ENCODE peak calls at places on chromosomes 13 and 19, in four cellular contexts. K, O, N and U are unnamed samples.

GRCh38 chr13:38350114-38350617 is 515 bp downstream of the UFM1 start:
- DNase-seq in K (peak; percentile 30), O (peak; percentile 60), N (peak; percentile 63), U (peak; percentile 68)

GRCh38 chr13:45108716-45109706 is 11.3 kb upstream of the GTF2F2 start:
- DNase-seq in K (no peak), O (no peak), N (no peak), U (no peak)

GRCh38 chr13:20814224-20814910 is 40.6 kb upstream of the EEF1AKMT1 start:
- DNase-seq in K (no peak), O (peak; percentile 81), N (peak; percentile 40), U (peak; percentile 94)

GRCh38 chr19:55694656-55695491 is 19.8 kb downstream of the EPN1 start:
- DNase-seq in K (no peak), O (peak; percentile 11), N (no peak), U (no peak)

GRCh38 chr19:55460670-55461258 is 678 bp downstream of the ISOC2 start:
- DNase-seq in K (peak; percentile 40), O (peak; percentile 86), N (peak; percentile 93), U (peak; percentile 87)

GRCh38 chr13:35804901-35805300 is 326.3 kb downstream of the DCLK1 start:
- DNase-seq in K (no peak), O (no peak), N (no peak), U (no peak)

GRCh38 chr13:114029866-114030625 is 56.2 kb upstream of the C13orf46 start:
- DNase-seq in K (no peak), O (no peak), N (no peak), U (no peak)

GRCh38 chr19:3459322-3459881 is 20.9 kb downstream of the SMIM24 start:
- DNase-seq in K (no peak), O (peak; percentile 91), N (peak; percentile 95), U (peak; percentile 94)

GRCh38 chr13:23813635-23814034 is 75.6 kb downstream of the MIPEP start:
- DNase-seq in K (no peak), O (no peak), N (no peak), U (no peak)

GRCh38 chr19:28504727-28505126 is 708.2 kb downstream of the UQCRFS1 start:
- DNase-seq in K (no peak), O (no peak), N (peak; percentile 27), U (no peak)

GRCh38 chr19:18029617-18030338 is 21.8 kb downstream of the ARRDC2 start:
- DNase-seq in K (no peak), O (no peak), N (no peak), U (peak; percentile 70)

GRCh38 chr13:50033696-50034095 is 18.5 kb downstream of the KCNRG start:
- DNase-seq in K (no peak), O (no peak), N (no peak), U (no peak)

GRCh38 chr13:109159650-109160309 is 530.4 kb downstream of the MYO16 start:
- DNase-seq in K (no peak), O (no peak), N (no peak), U (no peak)

GRCh38 chr19:15294591-15294990 is 37.7 kb downstream of the BRD4 start:
- DNase-seq in K (no peak), O (peak; percentile 66), N (no peak), U (no peak)

GRCh38 chr13:102344410-102344809 is 57.4 kb downstream of the FGF14 start:
- DNase-seq in K (no peak), O (no peak), N (no peak), U (no peak)

GRCh38 chr13:71021810-71022422 is 845.1 kb downstream of the DACH1 start:
- DNase-seq in K (no peak), O (no peak), N (no peak), U (no peak)

GRCh38 chr13:30576528-30576927 is 41.2 kb upstream of the USPL1 start:
- DNase-seq in K (peak; percentile 14), O (no peak), N (no peak), U (no peak)

GRCh38 chr13:36673352-36673751 is 468 bp upstream of the SERTM1 start:
- DNase-seq in K (no peak), O (no peak), N (no peak), U (no peak)

GRCh38 chr13:106383791-106384190 is 151.7 kb downstream of the EFNB2 start:
- DNase-seq in K (no peak), O (no peak), N (no peak), U (no peak)

GRCh38 chr19:19554074-19555023 is 16.3 kb downstream of the CILP2 start:
- DNase-seq in K (peak; percentile 26), O (peak; percentile 48), N (peak; percentile 73), U (no peak)

GRCh38 chr13:30862707-30863106 is 43.4 kb upstream of the MEDAG start:
- DNase-seq in K (no peak), O (peak; percentile 46), N (peak; percentile 42), U (no peak)

GRCh38 chr19:6740589-6741348 is 1.3 kb downstream of the TRIP10 start:
- DNase-seq in K (peak; percentile 18), O (peak; percentile 70), N (peak; percentile 62), U (peak; percentile 68)

GRCh38 chr13:108755084-108755483 is 125.7 kb downstream of the MYO16 start:
- DNase-seq in K (no peak), O (no peak), N (no peak), U (no peak)

GRCh38 chr13:24075137-24075975 is 85.2 kb upstream of the SPATA13 start:
- DNase-seq in K (no peak), O (no peak), N (no peak), U (no peak)

GRCh38 chr13:33318037-33318436 is 32.5 kb upstream of the STARD13 start:
- DNase-seq in K (no peak), O (no peak), N (no peak), U (no peak)

GRCh38 chr19:45753548-45753947 is 15.5 kb downstream of the SIX5 start:
- DNase-seq in K (no peak), O (no peak), N (peak; percentile 84), U (no peak)

GRCh38 chr19:51366999-51367564 is 894 bp upstream of the ETFB start:
- DNase-seq in K (peak; percentile 27), O (peak; percentile 41), N (no peak), U (peak; percentile 63)

GRCh38 chr13:84121456-84121855 is 239.2 kb upstream of the SLITRK1 start:
- DNase-seq in K (no peak), O (no peak), N (no peak), U (no peak)

GRCh38 chr13:113058129-113058987 is 47.2 kb upstream of the F7 start:
- DNase-seq in K (no peak), O (no peak), N (no peak), U (no peak)

GRCh38 chr13:42760949-42761348 is 20.4 kb upstream of the FAM216B start:
- DNase-seq in K (no peak), O (no peak), N (no peak), U (no peak)

GRCh38 chr13:113321546-113321945 is 24.5 kb downstream of the LAMP1 start:
- DNase-seq in K (no peak), O (no peak), N (no peak), U (no peak)

GRCh38 chr13:113562085-113562749 is 22.3 kb upstream of the TFDP1 start:
- DNase-seq in K (no peak), O (peak; percentile 52), N (peak; percentile 86), U (peak; percentile 62)

GRCh38 chr13:95156208-95156607 is 145.0 kb downstream of the ABCC4 start:
- DNase-seq in K (no peak), O (no peak), N (no peak), U (no peak)

GRCh38 chr13:48403151-48403631 is 9.7 kb downstream of the LPAR6 start:
- DNase-seq in K (no peak), O (no peak), N (no peak), U (no peak)

GRCh38 chr13:48400820-48401219 is 12.1 kb downstream of the LPAR6 start:
- DNase-seq in K (no peak), O (no peak), N (no peak), U (no peak)

GRCh38 chr13:48400090-48400694 is 12.7 kb downstream of the LPAR6 start:
- DNase-seq in K (no peak), O (no peak), N (no peak), U (no peak)

GRCh38 chr13:48402325-48402962 is 10.5 kb downstream of the LPAR6 start:
- DNase-seq in K (no peak), O (no peak), N (no peak), U (no peak)

DNA sequence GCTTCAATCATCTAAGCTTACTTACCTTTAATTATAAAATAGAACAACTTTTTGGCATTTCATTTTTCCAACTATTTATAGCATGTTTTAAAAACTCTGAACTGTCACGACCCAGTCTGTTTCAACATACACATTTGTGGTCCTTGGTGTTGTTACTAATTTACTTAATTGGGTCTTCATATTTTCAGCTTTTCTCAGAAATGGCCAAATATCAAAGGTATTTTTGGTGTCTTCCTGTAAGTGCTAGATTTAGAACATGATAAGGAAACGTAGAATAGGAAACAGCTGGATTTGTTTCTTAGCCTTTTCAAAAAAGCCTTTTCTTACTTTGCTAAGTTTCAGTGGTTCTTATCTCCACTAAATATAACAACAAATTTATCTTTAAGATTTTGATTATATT is 11.4 kb downstream of the LPAR6 start:
- DNase-seq in K (no peak), O (no peak), N (no peak), U (no peak)
- H3K4me1 ChIP-seq in K (peaks cover 64% of the 10 kb centered on the region), O (peaks cover 68% of the 10 kb centered on the region), N (no peaks in the 10 kb centered on the region), U (peaks cover 45% of the 10 kb centered on the region)

GRCh38 chr19:58372311-58373133 is 8.3 kb downstream of the ZNF837 start:
- DNase-seq in K (no peak), O (peak; percentile 44), N (peak; percentile 65), U (no peak)
- H3K4me1 ChIP-seq in K (no peaks in the 10 kb centered on the region), O (peaks cover 13% of the 10 kb centered on the region), N (no peaks in the 10 kb centered on the region), U (no peaks in the 10 kb centered on the region)

GRCh38 chr19:12882589-12882988 is 1.3 kb upstream of the DNASE2 start:
- DNase-seq in K (no peak), O (no peak), N (no peak), U (no peak)
- H3K4me1 ChIP-seq in K (peaks cover 34% of the 10 kb centered on the region), O (peaks cover 28% of the 10 kb centered on the region), N (no peaks in the 10 kb centered on the region), U (peaks cover 26% of the 10 kb centered on the region)

DNA sequence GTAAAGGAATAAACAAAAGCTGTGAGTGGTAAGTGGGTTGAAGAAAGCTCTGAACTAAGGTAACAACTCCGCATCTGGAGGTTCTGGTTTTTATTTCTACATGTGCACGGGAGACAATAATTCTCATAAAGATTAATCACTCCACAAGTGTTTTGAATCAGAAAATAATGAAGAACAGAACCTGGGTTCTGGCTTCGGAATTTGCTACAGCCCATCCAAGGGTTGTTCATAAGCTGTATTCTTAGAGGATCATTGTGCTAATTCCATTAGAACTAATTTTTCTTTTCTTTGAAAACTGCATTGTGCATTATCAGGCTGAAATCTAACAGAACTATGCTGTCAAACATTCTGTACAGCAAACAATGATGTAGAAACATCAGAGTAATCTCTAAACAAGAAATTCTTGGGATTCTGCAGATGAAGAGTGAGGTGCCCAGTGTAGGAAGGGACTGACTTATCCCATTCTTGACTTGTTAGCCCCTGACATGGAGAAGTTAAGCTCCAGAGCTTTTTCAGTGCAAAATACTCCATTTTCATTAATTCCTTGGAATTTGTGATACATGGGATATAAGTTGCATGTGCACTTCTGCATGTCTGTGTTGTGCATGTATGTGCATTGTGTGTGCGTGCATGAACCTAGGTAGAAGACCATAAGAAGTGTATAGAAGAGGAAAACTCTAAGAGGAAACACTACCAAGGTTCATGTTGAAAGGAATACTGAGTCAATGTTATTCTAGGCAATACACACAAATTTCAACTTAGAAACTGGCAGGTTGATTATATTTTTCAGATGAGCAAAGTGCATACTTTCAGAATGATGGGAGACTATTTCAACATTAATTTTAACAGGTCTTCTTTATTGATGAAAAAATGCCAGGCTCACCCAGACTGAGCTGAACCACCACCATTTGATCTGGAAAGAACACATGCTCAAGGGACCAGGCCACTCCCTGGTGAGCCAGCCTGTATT is 368.4 kb downstream of the COG6 start:
- DNase-seq in K (no peak), O (no peak), N (no peak), U (no peak)
- H3K4me1 ChIP-seq in K (peaks cover 18% of the 10 kb centered on the region), O (no peaks in the 10 kb centered on the region), N (no peaks in the 10 kb centered on the region), U (no peaks in the 10 kb centered on the region)

GRCh38 chr13:111336666-111337065 is 16.2 kb downstream of the TEX29 start:
- DNase-seq in K (no peak), O (no peak), N (no peak), U (no peak)
- H3K4me1 ChIP-seq in K (no peaks in the 10 kb centered on the region), O (peaks cover 6% of the 10 kb centered on the region), N (no peaks in the 10 kb centered on the region), U (no peaks in the 10 kb centered on the region)